ENCODE peak calls at places on chromosome 9, in eight cellular contexts. O is SJSA1; Z is substantia nigra; S is aorta; V is effector memory CD8-positive, alpha-beta T cell; R is neural progenitor cell; W is fibroblast of lung; K is AG04449. I is an unnamed sample.

GRCh38 chr9:95753762-95754465 is 121.6 kb upstream of the ERCC6L2 start:
- DNase-seq in O (peak), Z (no peak), S (no peak), V (no peak), R (no peak), W (no peak), K (no peak), I (no peak)

GRCh38 chr9:128558431-128559310 is 6.3 kb downstream of the SPTAN1 start:
- DNase-seq in O (peak), Z (peak), S (peak), V (peak), R (peak), W (peak), K (peak), I (peak)

GRCh38 chr9:136622538-136622948 is 40.2 kb upstream of the EGFL7 start:
- DNase-seq in O (no peak), Z (no peak), S (no peak), V (no peak), R (no peak), W (no peak), K (no peak), I (no peak)

GRCh38 chr9:91033802-91034201 is 232.2 kb downstream of the SYK start:
- DNase-seq in O (no peak), Z (no peak), S (no peak), V (peak), R (peak), W (no peak), K (no peak), I (no peak)

GRCh38 chr9:36791204-36791948 is 218.7 kb downstream of the MELK start:
- DNase-seq in O (no peak), Z (no peak), S (no peak), V (no peak), R (peak), W (no peak), K (no peak), I (no peak)

GRCh38 chr9:134348404-134349155 is 22.3 kb downstream of the RXRA start:
- DNase-seq in O (no peak), Z (peak), S (no peak), V (no peak), R (no peak), W (no peak), K (no peak), I (no peak)

GRCh38 chr9:76292246-76292645 is 102.0 kb downstream of the RFK start:
- DNase-seq in O (no peak), Z (no peak), S (no peak), V (no peak), R (no peak), W (no peak), K (no peak), I (no peak)

GRCh38 chr9:75233011-75233410 is 144.7 kb downstream of the OSTF1 start:
- DNase-seq in O (no peak), Z (no peak), S (no peak), V (no peak), R (no peak), W (no peak), K (no peak), I (no peak)

GRCh38 chr9:94250456-94250855 is 8.6 kb upstream of the ZNF169 start:
- DNase-seq in O (no peak), Z (no peak), S (no peak), V (no peak), R (peak), W (no peak), K (no peak), I (peak)

GRCh38 chr9:36543916-36544315 is 28.8 kb upstream of the MELK start:
- DNase-seq in O (peak), Z (no peak), S (peak), V (no peak), R (no peak), W (peak), K (no peak), I (no peak)

GRCh38 chr9:28051559-28051958 is 478.3 kb upstream of the C9orf72 start:
- DNase-seq in O (no peak), Z (no peak), S (no peak), V (no peak), R (no peak), W (peak), K (no peak), I (no peak)

GRCh38 chr9:36637491-36638270 is 65.0 kb downstream of the MELK start:
- DNase-seq in O (no peak), Z (no peak), S (no peak), V (no peak), R (peak), W (no peak), K (no peak), I (no peak)

GRCh38 chr9:112665347-112665746 is 52.6 kb downstream of the INIP start:
- DNase-seq in O (no peak), Z (no peak), S (no peak), V (no peak), R (no peak), W (peak), K (no peak), I (no peak)

GRCh38 chr9:124345751-124346281 is 69.4 kb downstream of the PSMB7 start:
- DNase-seq in O (no peak), Z (no peak), S (peak), V (no peak), R (no peak), W (no peak), K (no peak), I (no peak)

GRCh38 chr9:14158911-14159310 is 155.0 kb downstream of the NFIB start:
- DNase-seq in O (no peak), Z (no peak), S (no peak), V (no peak), R (no peak), W (peak), K (no peak), I (peak)

GRCh38 chr9:18105996-18106595 is 367.9 kb upstream of the ADAMTSL1 start:
- DNase-seq in O (no peak), Z (no peak), S (no peak), V (no peak), R (peak), W (no peak), K (no peak), I (peak)

GRCh38 chr9:98187926-98188325 is 4.5 kb downstream of the CORO2A start:
- DNase-seq in O (no peak), Z (no peak), S (no peak), V (no peak), R (no peak), W (no peak), K (no peak), I (no peak)

GRCh38 chr9:121538221-121538620 is 38.6 kb upstream of the GGTA1 start:
- DNase-seq in O (no peak), Z (no peak), S (peak), V (no peak), R (peak), W (no peak), K (no peak), I (no peak)

GRCh38 chr9:111098093-111098492 is 59.8 kb upstream of the LPAR1 start:
- DNase-seq in O (no peak), Z (no peak), S (no peak), V (no peak), R (no peak), W (no peak), K (no peak), I (no peak)

GRCh38 chr9:83959061-83959460 is 21.0 kb downstream of the HNRNPK start:
- DNase-seq in O (peak), Z (no peak), S (no peak), V (no peak), R (no peak), W (peak), K (peak), I (no peak)

GRCh38 chr9:126673689-126674364 is 60.1 kb downstream of the LMX1B start:
- DNase-seq in O (no peak), Z (no peak), S (no peak), V (no peak), R (peak), W (peak), K (no peak), I (no peak)

GRCh38 chr9:4297795-4298254 is 2.0 kb downstream of the GLIS3 start:
- DNase-seq in O (peak), Z (peak), S (peak), V (peak), R (peak), W (peak), K (no peak), I (peak)

GRCh38 chr9:126676102-126676684 is 62.5 kb downstream of the LMX1B start:
- DNase-seq in O (no peak), Z (no peak), S (no peak), V (no peak), R (peak), W (no peak), K (no peak), I (no peak)

GRCh38 chr9:116471093-116471906 is 215.8 kb upstream of the TRIM32 start:
- DNase-seq in O (peak), Z (no peak), S (peak), V (no peak), R (peak), W (peak), K (no peak), I (peak)

GRCh38 chr9:124658165-124659017 is 112.7 kb downstream of the NR6A1 start:
- DNase-seq in O (peak), Z (peak), S (peak), V (no peak), R (peak), W (peak), K (peak), I (peak)

GRCh38 chr9:75866273-75866871 is 24.1 kb upstream of the PCSK5 start:
- DNase-seq in O (no peak), Z (no peak), S (no peak), V (peak), R (peak), W (peak), K (no peak), I (peak)

GRCh38 chr9:33273266-33273971 is 8.6 kb downstream of the CHMP5 start:
- DNase-seq in O (no peak), Z (no peak), S (no peak), V (no peak), R (no peak), W (peak), K (no peak), I (no peak)